ENCODE peak calls at places on chromosomes 3 and 15, in seven cellular contexts. T is neuronal stem cell, N is neural progenitor cell, E is mammary epithelial cell, L is H1, K is IMR-90, G is OCI-LY7. O is an unnamed sample.

GRCh38 chr3:151400341-151400740 is 15.8 kb upstream of the P2RY12 start:
- DNase-seq in T (no peak), N (no peak), E (peak), L (no peak), K (no peak), G (no peak), O (no peak)

GRCh38 chr15:96064351-96064756 is 266.1 kb upstream of the NR2F2 start:
- DNase-seq in T (no peak), N (no peak), E (no peak), L (no peak), K (peak), G (no peak), O (no peak)

GRCh38 chr3:106086636-106087035 is 217.8 kb upstream of the CBLB start:
- DNase-seq in T (no peak), N (no peak), E (peak), L (no peak), K (no peak), G (no peak), O (no peak)

GRCh38 chr15:82587805-82588204 is 47.5 kb upstream of the RPS17 start:
- DNase-seq in T (no peak), N (peak), E (no peak), L (no peak), K (no peak), G (no peak), O (no peak)

GRCh38 chr3:17489139-17489538 is 253.3 kb downstream of the TBC1D5 start:
- DNase-seq in T (no peak), N (no peak), E (peak), L (no peak), K (peak), G (no peak), O (no peak)

GRCh38 chr15:101022306-101022705 is 103.1 kb downstream of the LRRK1 start:
- DNase-seq in T (no peak), N (no peak), E (no peak), L (peak), K (no peak), G (no peak), O (no peak)

GRCh38 chr3:48641396-48641795 is 6.1 kb upstream of the SLC26A6 start:
- DNase-seq in T (no peak), N (no peak), E (no peak), L (no peak), K (no peak), G (no peak), O (no peak)

GRCh38 chr15:93479679-93480078 is 390.7 kb upstream of the RGMA start:
- DNase-seq in T (no peak), N (no peak), E (no peak), L (no peak), K (no peak), G (no peak), O (no peak)

GRCh38 chr3:30353711-30354467 is 252.5 kb upstream of the TGFBR2 start:
- DNase-seq in T (no peak), N (no peak), E (peak), L (no peak), K (no peak), G (peak), O (peak)

GRCh38 chr3:148077318-148077923 is 620.3 kb upstream of the AGTR1 start:
- DNase-seq in T (no peak), N (peak), E (peak), L (no peak), K (peak), G (peak), O (peak)

GRCh38 chr15:94397377-94397776 is 166.0 kb downstream of the MCTP2 start:
- DNase-seq in T (no peak), N (no peak), E (no peak), L (no peak), K (no peak), G (no peak), O (no peak)

GRCh38 chr15:89599021-89599420 is 23.8 kb downstream of the TICRR start:
- DNase-seq in T (no peak), N (no peak), E (no peak), L (no peak), K (no peak), G (no peak), O (no peak)

GRCh38 chr15:32659340-32659831 is 17.9 kb downstream of the SCG5 start:
- DNase-seq in T (no peak), N (no peak), E (peak), L (peak), K (peak), G (no peak), O (no peak)

DNA sequence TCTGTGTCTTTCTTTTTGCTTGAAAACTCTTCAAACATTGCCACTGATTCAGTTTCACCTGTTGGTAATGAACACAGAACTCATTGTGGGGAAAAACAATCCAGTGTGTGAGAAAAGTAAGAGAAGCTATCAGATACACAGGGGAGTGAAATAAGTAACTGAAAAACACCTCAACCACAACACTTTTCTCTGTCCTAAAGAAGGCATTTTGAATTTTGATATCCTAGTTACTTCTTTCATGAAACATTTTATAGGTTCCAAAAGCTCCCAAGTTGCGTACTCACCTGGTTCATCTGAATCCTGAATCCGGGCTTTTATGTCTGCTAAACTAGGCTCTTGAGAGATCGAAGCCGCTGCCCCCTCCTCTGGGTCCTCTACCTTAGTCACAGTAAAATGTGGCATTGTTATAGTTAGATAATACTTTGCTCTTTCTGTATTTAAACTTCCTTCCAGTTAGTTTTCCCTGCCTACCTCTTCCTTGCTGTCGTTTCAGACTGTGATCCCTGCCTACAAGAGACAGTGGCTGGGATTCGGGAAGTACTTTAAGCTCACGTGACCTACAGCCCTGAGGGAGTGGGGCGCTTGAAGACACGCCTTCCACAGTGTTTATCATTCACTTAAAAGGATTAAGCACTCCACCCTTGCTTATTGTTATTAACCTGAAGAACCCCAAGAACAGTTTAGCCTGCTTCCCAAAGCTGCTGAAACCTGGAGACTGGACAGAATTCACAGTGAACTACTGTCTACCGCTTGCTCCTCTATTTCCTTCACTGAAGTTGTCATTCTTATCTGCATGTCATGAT is 19.1 kb downstream of the SLC12A6 start:
- DNase-seq in T (peak), N (peak), E (peak), L (peak), K (peak), G (peak), O (peak)
- H2AFZ ChIP-seq in T (peak), N (peak), E (peak), L (peak), K (peak), G (peak), O (peak)

DNA sequence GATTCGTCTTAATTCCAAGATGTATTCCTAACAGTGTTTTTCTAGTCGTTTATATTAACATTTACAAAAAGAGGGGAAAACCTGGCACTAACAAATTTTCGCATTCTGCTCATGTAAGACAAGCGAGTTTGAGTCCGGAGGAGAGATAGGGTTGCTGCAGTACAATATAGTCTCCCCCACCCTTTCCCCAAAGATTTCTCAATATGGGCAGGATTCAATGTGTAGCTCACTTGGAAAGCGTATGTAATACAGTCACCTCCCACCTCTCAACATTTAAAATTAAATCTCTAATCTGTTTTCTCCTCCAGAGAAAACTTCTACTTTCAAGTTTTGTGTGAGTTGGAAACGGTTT is 57.9 kb downstream of the CMSS1 start:
- DNase-seq in T (peak), N (peak), E (peak), L (no peak), K (peak), G (no peak), O (no peak)
- H2AFZ ChIP-seq in T (peak), N (peak), E (peak), L (no peak), K (no peak), G (no peak), O (no peak)

DNA sequence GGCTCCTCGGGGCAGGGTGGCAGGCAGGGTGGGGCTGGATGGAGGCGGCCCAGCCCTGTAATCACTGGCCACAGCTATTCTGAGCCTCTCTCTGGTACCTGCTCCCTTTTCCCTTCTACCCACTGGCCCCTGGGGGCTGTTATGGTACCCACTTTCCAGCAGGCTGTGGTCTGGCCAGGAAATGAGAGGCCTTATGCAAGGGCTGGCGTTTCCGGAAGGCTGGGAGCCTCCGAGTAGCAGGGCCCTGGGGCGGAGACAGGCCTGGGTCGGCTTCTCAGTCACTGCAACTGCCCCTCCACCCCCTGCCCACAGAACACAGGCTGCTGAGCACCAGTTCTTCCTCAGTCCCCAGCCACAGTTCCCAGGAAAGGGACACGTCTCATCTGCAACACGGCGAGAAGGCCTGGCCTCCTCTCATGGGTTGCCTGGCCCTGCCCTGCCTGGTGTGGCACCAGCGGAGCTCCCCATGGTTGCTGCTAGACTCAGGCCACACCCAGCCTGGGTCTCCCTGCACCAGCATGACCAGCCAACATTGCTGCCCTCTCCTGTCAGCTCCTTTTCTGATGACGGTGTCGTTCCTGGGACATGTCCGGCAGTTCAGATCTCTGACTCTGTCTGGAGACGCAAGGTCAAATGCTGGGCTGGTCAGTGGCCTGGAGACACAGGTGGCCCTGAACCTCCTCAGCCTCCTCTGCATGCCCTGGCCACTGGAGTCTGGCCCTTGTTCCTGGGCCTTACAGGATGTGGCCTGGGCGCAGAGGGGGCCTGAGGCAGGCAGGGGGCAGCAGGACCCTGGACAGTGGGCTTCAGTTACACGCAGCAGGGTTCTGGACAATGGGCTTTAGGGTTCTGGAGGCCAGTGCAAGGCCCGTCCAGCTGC is 6.5 kb downstream of the CHST13 start:
- DNase-seq in T (no peak), N (no peak), E (no peak), L (no peak), K (no peak), G (no peak), O (no peak)
- H2AFZ ChIP-seq in T (no peak), N (no peak), E (no peak), L (no peak), K (no peak), G (no peak), O (no peak)

DNA sequence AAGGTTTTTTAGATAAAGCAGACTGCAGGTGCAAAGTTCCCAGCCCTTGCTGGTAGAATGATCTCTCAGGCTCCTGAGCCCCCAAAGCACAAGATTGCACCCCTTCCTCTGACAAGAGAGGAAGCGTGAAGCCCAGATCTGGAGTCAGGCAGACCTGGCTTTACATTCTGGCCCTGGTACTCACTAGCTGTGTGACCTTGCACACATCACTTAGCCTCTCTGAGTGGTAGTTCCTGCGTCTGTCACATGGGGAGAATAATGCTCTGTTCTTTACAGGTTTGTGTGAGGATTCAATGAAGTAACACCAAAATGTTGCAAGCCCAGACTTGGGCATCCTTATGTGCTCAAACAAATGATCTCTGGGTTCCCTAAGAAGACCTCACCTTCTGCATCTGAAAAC is 141.5 kb downstream of the SMAD6 start:
- DNase-seq in T (no peak), N (no peak), E (no peak), L (no peak), K (no peak), G (no peak), O (no peak)
- H2AFZ ChIP-seq in T (no peak), N (no peak), E (no peak), L (no peak), K (no peak), G (no peak), O (no peak)

O was measured in MM.1S.